ENCODE peak calls at places on chromosomes 7 and 10, in five cellular contexts. W, S, Z, F and H are unnamed samples.

GRCh38 chr7:95589031-95589430 is 7.3 kb downstream of the PDK4 start:
- DNase-seq in W (no peak), S (no peak), Z (no peak), F (no peak), H (no peak)

GRCh38 chr10:103089493-103089892 is 103.6 kb downstream of the NT5C2 start:
- DNase-seq in W (no peak), S (no peak), Z (no peak), F (no peak), H (no peak)

GRCh38 chr7:155824195-155824915 is 12.1 kb upstream of the SHH start:
- DNase-seq in W (peak), S (no peak), Z (no peak), F (no peak), H (no peak)

GRCh38 chr10:112347709-112348671 is 25.9 kb upstream of the ACSL5 start:
- DNase-seq in W (no peak), S (no peak), Z (no peak), F (no peak), H (no peak)

GRCh38 chr7:343227-343822 is 53.4 kb downstream of the FOXL3 start:
- DNase-seq in W (no peak), S (peak), Z (peak), F (no peak), H (no peak)

GRCh38 chr10:13928362-13928921 is 341.7 kb downstream of the PRPF18 start:
- DNase-seq in W (no peak), S (no peak), Z (no peak), F (no peak), H (no peak)

GRCh38 chr7:82419200-82419599 is 24.4 kb downstream of the CACNA2D1 start:
- DNase-seq in W (no peak), S (no peak), Z (no peak), F (no peak), H (no peak)

GRCh38 chr7:108442039-108442568 is 14.1 kb downstream of the NRCAM start:
- DNase-seq in W (no peak), S (no peak), Z (no peak), F (no peak), H (peak)

GRCh38 chr7:18053177-18053928 is 25.7 kb upstream of the PRPS1L1 start:
- DNase-seq in W (no peak), S (no peak), Z (no peak), F (no peak), H (no peak)

GRCh38 chr10:13848530-13849425 is 262.0 kb downstream of the PRPF18 start:
- DNase-seq in W (no peak), S (no peak), Z (no peak), F (no peak), H (no peak)

GRCh38 chr10:103676851-103677417 is 178.4 kb downstream of the SH3PXD2A start:
- DNase-seq in W (peak), S (no peak), Z (no peak), F (no peak), H (no peak)

GRCh38 chr10:132967540-132967939 is 25.2 kb upstream of the CFAP46 start:
- DNase-seq in W (no peak), S (no peak), Z (no peak), F (no peak), H (no peak)

GRCh38 chr7:1235501-1236131 is 2.9 kb downstream of the UNCX start:
- DNase-seq in W (no peak), S (no peak), Z (no peak), F (no peak), H (peak)

DNA sequence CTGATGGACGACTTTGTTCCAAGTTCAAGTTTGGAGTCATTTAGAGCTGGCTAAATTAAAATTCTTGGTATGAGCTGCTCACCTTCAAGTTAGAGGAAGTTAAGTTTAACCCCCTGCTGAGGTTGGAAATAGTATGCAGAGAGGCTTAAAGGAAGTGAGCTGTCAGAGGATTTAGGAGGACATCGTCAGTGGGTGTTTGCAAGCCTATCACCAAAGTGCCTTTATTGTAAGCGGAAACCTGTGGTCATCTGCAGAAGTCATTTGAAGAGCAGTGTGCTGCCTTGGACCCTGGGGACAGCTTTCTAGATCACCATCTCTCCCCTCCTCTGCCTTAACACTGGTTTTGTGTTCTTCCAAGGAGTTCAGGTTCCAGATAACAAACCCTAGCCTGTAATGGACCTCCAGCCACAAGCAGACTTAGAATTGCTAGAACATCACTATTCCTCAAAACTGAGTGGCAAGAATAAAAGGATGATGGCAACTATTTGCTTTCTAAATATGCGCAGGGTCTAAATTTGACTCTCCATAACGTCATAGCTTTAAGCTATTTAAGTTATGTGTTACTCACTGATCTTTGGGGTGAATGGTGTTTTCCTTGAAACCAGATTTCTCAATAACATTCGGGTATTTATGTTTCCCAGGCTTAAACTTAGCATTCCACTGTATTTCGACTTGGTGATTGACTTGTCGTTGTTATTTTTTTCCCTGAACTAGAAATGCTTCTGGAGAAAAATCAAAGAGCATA is 93.4 kb downstream of the SLC39A12 start:
- DNase-seq in W (peak), S (no peak), Z (no peak), F (no peak), H (no peak)
- TF ChIP-seq CEBPB in W (peak), S (no peak), Z (no peak), F (no peak), H (no peak)

GRCh38 chr7:19958309-19958896 is 185.0 kb upstream of the TMEM196 start:
- DNase-seq in W (peak), S (peak), Z (no peak), F (no peak), H (peak)
- TF ChIP-seq CEBPB in W (peak), S (no peak), Z (no peak), F (no peak), H (peak)

GRCh38 chr10:52074505-52074904 is 239.6 kb upstream of the DKK1 start:
- DNase-seq in W (no peak), S (no peak), Z (no peak), F (no peak), H (no peak)
- TF ChIP-seq CEBPB in W (no peak), S (no peak), Z (no peak), F (no peak), H (no peak)

GRCh38 chr10:97683556-97684357 is 3.3 kb downstream of the AVPI1 start:
- DNase-seq in W (peak), S (no peak), Z (no peak), F (no peak), H (peak)

GRCh38 chr10:97685395-97685958 is 1.6 kb downstream of the AVPI1 start:
- DNase-seq in W (peak), S (peak), Z (peak), F (no peak), H (peak)

GRCh38 chr10:97686962-97687784 is at the start of gene AVPI1:
- DNase-seq in W (peak), S (peak), Z (peak), F (peak), H (peak)

GRCh38 chr10:97686301-97686961 is 610 bp downstream of the AVPI1 start:
- DNase-seq in W (no peak), S (no peak), Z (no peak), F (no peak), H (peak)

GRCh38 chr10:97684866-97685394 is 2.1 kb downstream of the AVPI1 start:
- DNase-seq in W (peak), S (peak), Z (no peak), F (no peak), H (no peak)
- TF ChIP-seq CEBPB in W (peak), S (peak), Z (no peak), F (no peak), H (peak)

GRCh38 chr10:68446179-68446578 is 25.6 kb downstream of the DNA2 start:
- DNase-seq in W (no peak), S (no peak), Z (no peak), F (no peak), H (no peak)
- TF ChIP-seq CEBPB in W (no peak), S (no peak), Z (no peak), F (no peak), H (no peak)

GRCh38 chr7:154677454-154677853 is 325.5 kb downstream of the PAXIP1 start:
- DNase-seq in W (no peak), S (no peak), Z (peak), F (no peak), H (no peak)

GRCh38 chr7:154676422-154677073 is 326.4 kb downstream of the PAXIP1 start:
- DNase-seq in W (no peak), S (no peak), Z (peak), F (no peak), H (no peak)

GRCh38 chr7:154680894-154681659 is 321.8 kb downstream of the PAXIP1 start:
- DNase-seq in W (no peak), S (no peak), Z (peak), F (no peak), H (no peak)

GRCh38 chr7:154682003-154682402 is 320.9 kb downstream of the PAXIP1 start:
- DNase-seq in W (no peak), S (no peak), Z (no peak), F (no peak), H (no peak)

GRCh38 chr7:154679689-154680088 is 323.2 kb downstream of the PAXIP1 start:
- DNase-seq in W (no peak), S (no peak), Z (no peak), F (no peak), H (no peak)
- TF ChIP-seq CEBPB in W (no peak), S (no peak), Z (no peak), F (no peak), H (no peak)

GRCh38 chr10:29473411-29474100 is 161.2 kb downstream of the SVIL start:
- DNase-seq in W (peak), S (no peak), Z (no peak), F (no peak), H (no peak)
- TF ChIP-seq CEBPB in W (no peak), S (no peak), Z (no peak), F (no peak), H (no peak)

GRCh38 chr7:136998495-136998894 is 130.0 kb downstream of the CHRM2 start:
- DNase-seq in W (peak), S (no peak), Z (no peak), F (no peak), H (no peak)
- TF ChIP-seq CEBPB in W (no peak), S (no peak), Z (no peak), F (no peak), H (no peak)

GRCh38 chr10:119191881-119192280 is 13.3 kb upstream of the PRDX3 start:
- DNase-seq in W (no peak), S (no peak), Z (no peak), F (no peak), H (no peak)
- TF ChIP-seq CEBPB in W (no peak), S (no peak), Z (no peak), F (no peak), H (no peak)

GRCh38 chr7:143289421-143289820 is 1.3 kb downstream of the CASP2 start:
- DNase-seq in W (peak), S (no peak), Z (no peak), F (no peak), H (no peak)
- TF ChIP-seq CEBPB in W (no peak), S (no peak), Z (no peak), F (no peak), H (no peak)